ENCODE peak calls at places on chromosome 12, in five cellular contexts. Y, V, N, Z and K are unnamed samples.
A peak's percentile ranks its signal among the peaks of the same experiment; 100 is the strongest.

GRCh38 chr12:13376627-13377373 is 180.3 kb downstream of the EMP1 start:
- DNase-seq in V (no peak), N (no peak), Z (no peak), Y (no peak), K (no peak)

GRCh38 chr12:89073027-89073398 is 279.3 kb downstream of the DUSP6 start:
- DNase-seq in N (no peak), Y (no peak), V (no peak), Z (no peak), K (no peak)

GRCh38 chr12:94174576-94174975 is 26.2 kb downstream of the PLXNC1 start:
- DNase-seq in Z (no peak), V (no peak), N (no peak), Y (peak; percentile 34), K (peak; percentile 56)

GRCh38 chr12:25800101-25800500 is 158.4 kb upstream of the RASSF8 start:
- DNase-seq in Z (no peak), N (no peak), V (no peak), Y (no peak), K (peak; percentile 41)

GRCh38 chr12:102954143-102954542 is 3.3 kb upstream of the ASCL1 start:
- DNase-seq in Z (no peak), N (no peak), V (no peak), Y (no peak), K (no peak)

GRCh38 chr12:116295327-116296263 is 18.1 kb upstream of the MED13L start:
- DNase-seq in Z (no peak), N (no peak), V (no peak), Y (no peak), K (no peak)

GRCh38 chr12:119153477-119154434 is 25.0 kb upstream of the HSPB8 start:
- DNase-seq in N (peak; percentile 19), V (peak; percentile 80), Y (no peak), Z (peak; percentile 96), K (no peak)

GRCh38 chr12:115341442-115341841 is 657.5 kb upstream of the TBX3 start:
- DNase-seq in V (no peak), Z (no peak), N (no peak), Y (peak; percentile 80), K (no peak)

GRCh38 chr12:7411343-7411742 is 32.6 kb downstream of the CD163L1 start:
- DNase-seq in N (no peak), Y (no peak), Z (no peak), V (no peak), K (peak; percentile 68)

GRCh38 chr12:54413284-54414190 is 5.5 kb downstream of the ITGA5 start:
- DNase-seq in Z (no peak), Y (peak; percentile 60), V (no peak), N (no peak), K (no peak)

GRCh38 chr12:1369460-1369859 is 224.9 kb downstream of the FBXL14 start:
- DNase-seq in Y (peak; percentile 35), V (no peak), N (no peak), Z (no peak), K (no peak)

GRCh38 chr12:15265868-15266267 is 44.7 kb upstream of the RERG start:
- DNase-seq in V (no peak), N (no peak), Z (no peak), Y (no peak), K (no peak)

GRCh38 chr12:84912191-84913142 is at the start of gene SLC6A15:
- DNase-seq in Y (peak; percentile 5), N (peak; percentile 67), Z (peak; percentile 81), V (peak; percentile 58), K (no peak)

GRCh38 chr12:630656-631632 is 32.3 kb downstream of the NINJ2 start:
- DNase-seq in Y (peak; percentile 74), N (no peak), V (no peak), Z (peak; percentile 88), K (peak; percentile 95)

GRCh38 chr12:49705479-49706267 is 1.5 kb downstream of the FMNL3 start:
- DNase-seq in N (no peak), Z (peak; percentile 37), Y (peak; percentile 44), V (no peak), K (peak; percentile 49)

GRCh38 chr12:16110596-16110995 is 166.9 kb downstream of the SLC15A5 start:
- DNase-seq in V (no peak), Y (no peak), N (no peak), Z (no peak), K (no peak)

GRCh38 chr12:69007858-69008314 is 74.9 kb upstream of the CPM start:
- DNase-seq in V (no peak), N (no peak), Y (no peak), Z (no peak), K (no peak)

GRCh38 chr12:109725321-109726105 is 11.9 kb downstream of the FAM222A start:
- DNase-seq in Y (no peak), V (no peak), Z (no peak), N (peak; percentile 68), K (no peak)

GRCh38 chr12:91191516-91192111 is 9.0 kb upstream of the DCN start:
- DNase-seq in V (no peak), Z (no peak), N (no peak), Y (no peak), K (no peak)

GRCh38 chr12:67025543-67026114 is 243.5 kb upstream of the CAND1 start:
- DNase-seq in N (no peak), V (peak; percentile 66), Z (peak; percentile 65), Y (no peak), K (peak; percentile 82)

GRCh38 chr12:14883663-14884062 is 2.0 kb downstream of the MGP start:
- DNase-seq in Y (no peak), Z (no peak), V (no peak), N (no peak), K (no peak)

GRCh38 chr12:112841240-112841639 is 49.7 kb downstream of the RPH3A start:
- DNase-seq in Z (no peak), Y (no peak), V (no peak), N (no peak), K (no peak)

GRCh38 chr12:67534671-67535070 is 113.9 kb upstream of the DYRK2 start:
- DNase-seq in N (no peak), V (no peak), Y (no peak), Z (no peak), K (no peak)

GRCh38 chr12:46387697-46388096 is 15.1 kb upstream of the SLC38A2 start:
- DNase-seq in Z (no peak), N (no peak), Y (no peak), V (no peak), K (peak; percentile 50)

GRCh38 chr12:70365648-70366518 is at the start of gene KCNMB4:
- DNase-seq in Z (peak; percentile 97), N (peak; percentile 66), Y (peak; percentile 66), V (peak; percentile 73), K (peak; percentile 97)